ENCODE peak calls at places on chromosomes 6 and 20, in nine cellular contexts. Y is choroid plexus epithelial cell; O is ACHN; K is stimulated activated naive B cell treated with anti-CD40 and anti-IgM and Interleukin-4, amounts not matched to agents 10 μg/mL and 1 μg/mL and 100 μg/mL, for 72 hours; S is A549; Z is heart left ventricle; I is fibroblast of pulmonary artery; P is CD4-positive, alpha-beta T cell; G is AG08396. X is an unnamed sample.

GRCh38 chr20:16474342-16474741 is 98.9 kb downstream of the KIF16B start:
- DNase-seq in Y (peak; percentile 28), P (no peak), G (no peak), Z (no peak), O (no peak), K (no peak), I (no peak), S (no peak), X (no peak)

GRCh38 chr6:52984247-52984646 is 10.8 kb downstream of the GSTA4 start:
- DNase-seq in S (no peak), G (no peak), K (no peak), Z (no peak), I (no peak), O (no peak), Y (peak; percentile 3), P (peak; percentile 23), X (no peak)

GRCh38 chr6:40907198-40907701 is 131.8 kb downstream of the UNC5CL start:
- DNase-seq in P (no peak), G (no peak), Y (no peak), K (no peak), I (peak; percentile 33), S (peak; percentile 92), Z (no peak), O (peak; percentile 86), X (no peak)

GRCh38 chr6:85078071-85078470 is 313.7 kb upstream of the TBX18 start:
- DNase-seq in G (peak; percentile 44), Z (no peak), P (no peak), O (peak; percentile 65), I (peak; percentile 82), S (peak; percentile 23), K (no peak), Y (peak; percentile 90), X (peak; percentile 70)

GRCh38 chr6:127971945-127972391 is 71.1 kb upstream of the THEMIS start:
- DNase-seq in G (no peak), I (peak; percentile 38), Z (no peak), P (peak; percentile 57), K (no peak), S (peak; percentile 1), O (peak; percentile 28), Y (peak; percentile 91), X (no peak)

GRCh38 chr6:88383183-88383582 is 217.0 kb upstream of the CNR1 start:
- DNase-seq in K (no peak), Y (peak; percentile 79), G (no peak), I (no peak), Z (no peak), S (no peak), P (no peak), O (no peak), X (no peak)

GRCh38 chr6:42960243-42961019 is at the start of gene GNMT:
- DNase-seq in G (peak; percentile 60), I (no peak), P (peak; percentile 15), O (peak; percentile 39), S (peak; percentile 14), K (peak; percentile 12), Z (peak; percentile 76), Y (peak; percentile 26), X (no peak)

GRCh38 chr6:166112580-166112979 is 55.1 kb downstream of the TBXT start:
- DNase-seq in S (peak; percentile 71), G (peak; percentile 42), Y (peak; percentile 50), P (no peak), K (no peak), Z (no peak), I (peak; percentile 80), O (peak; percentile 90), X (no peak)

GRCh38 chr6:170378502-170378901 is 71.9 kb downstream of the FAM120B start:
- DNase-seq in G (no peak), S (no peak), Y (no peak), I (no peak), P (no peak), K (no peak), O (no peak), Z (no peak), X (no peak)

GRCh38 chr6:31225735-31226134 is 46.2 kb downstream of the HLA-C start:
- DNase-seq in P (no peak), I (no peak), K (no peak), O (no peak), Y (no peak), G (no peak), Z (no peak), S (no peak), X (no peak)

GRCh38 chr20:53038328-53038727 is 66.2 kb downstream of the TSHZ2 start:
- DNase-seq in Y (no peak), I (no peak), G (no peak), P (no peak), O (no peak), S (no peak), K (no peak), Z (no peak), X (no peak)

GRCh38 chr6:134527108-134527787 is 209.3 kb upstream of the SGK1 start:
- DNase-seq in O (no peak), S (no peak), Y (no peak), I (no peak), P (no peak), Z (no peak), G (no peak), K (no peak), X (no peak)

GRCh38 chr6:7051780-7052440 is 55.9 kb upstream of the RREB1 start:
- DNase-seq in I (peak; percentile 21), O (peak; percentile 20), P (peak; percentile 32), G (peak; percentile 70), S (no peak), Y (peak; percentile 56), Z (peak; percentile 86), K (peak; percentile 26), X (no peak)

GRCh38 chr6:147869223-147869600 is 360.7 kb downstream of the SAMD5 start:
- DNase-seq in S (no peak), O (no peak), K (no peak), Y (no peak), Z (no peak), I (no peak), G (no peak), P (no peak), X (no peak)

GRCh38 chr6:73713426-73714147 is 17.6 kb downstream of the CD109 start:
- DNase-seq in S (no peak), K (no peak), I (peak; percentile 26), Z (no peak), O (no peak), G (no peak), P (no peak), Y (peak; percentile 37), X (no peak)

GRCh38 chr20:4476903-4477302 is 244.8 kb upstream of the PRND start:
- DNase-seq in Y (no peak), P (no peak), S (no peak), O (peak; percentile 1), G (no peak), K (no peak), I (no peak), Z (no peak), X (no peak)